ENCODE peak calls at places on chromosomes 13 and 19, in six cellular contexts. D is stimulated activated CD4-positive, alpha-beta T cell treated with anti-CD3 and anti-CD28 coated beads, Interleukin-4, amount 100 ng/mL, for 48 hours; I is frontal cortex; W is transverse colon; Q is mammary epithelial cell; M is activated CD4-positive, alpha-beta memory T cell treated with anti-CD3 and anti-CD28 coated beads, Interleukin-2, amount 10 ng/mL, durations not matched to agents 7 days and 5 days. H is an unnamed sample.

GRCh38 chr13:42575938-42576337 is 2.0 kb downstream of the TNFSF11 start:
- DNase-seq in D (no peak), I (no peak), W (no peak), Q (no peak), M (no peak), H (no peak)

GRCh38 chr13:106636492-106636891 is 68.6 kb upstream of the ARGLU1 start:
- DNase-seq in D (no peak), I (no peak), W (no peak), Q (no peak), M (no peak), H (no peak)

GRCh38 chr19:19602136-19602712 is 16.3 kb downstream of the PBX4 start:
- DNase-seq in D (no peak), I (no peak), W (no peak), Q (no peak), M (peak; percentile 39), H (peak; percentile 59)

GRCh38 chr19:34972163-34972705 is 8.2 kb upstream of the ZNF792 start:
- DNase-seq in D (no peak), I (no peak), W (no peak), Q (no peak), M (no peak), H (no peak)

GRCh38 chr13:90867336-90867683 is 480.2 kb upstream of the MIR17HG start:
- DNase-seq in D (peak; percentile 8), I (no peak), W (peak; percentile 63), Q (peak; percentile 62), M (no peak), H (peak; percentile 77)

GRCh38 chr19:35266904-35267817 is 1.6 kb upstream of the USF2 start:
- DNase-seq in D (peak; percentile 21), I (peak; percentile 66), W (peak; percentile 61), Q (no peak), M (peak; percentile 46), H (no peak)

GRCh38 chr19:45817725-45818301 is 2.7 kb upstream of the RSPH6A start:
- DNase-seq in D (no peak), I (no peak), W (no peak), Q (peak; percentile 53), M (no peak), H (peak; percentile 22)

GRCh38 chr19:19820774-19821315 is 705 bp downstream of the ZNF506 start:
- DNase-seq in D (no peak), I (no peak), W (no peak), Q (peak; percentile 1), M (no peak), H (no peak)

GRCh38 chr13:63307239-63307638 is 1891.6 kb upstream of the PCDH20 start:
- DNase-seq in D (no peak), I (no peak), W (no peak), Q (no peak), M (no peak), H (no peak)

GRCh38 chr13:99542788-99543406 is 41.6 kb downstream of the TM9SF2 start:
- DNase-seq in D (peak; percentile 22), I (no peak), W (peak; percentile 17), Q (no peak), M (peak; percentile 69), H (no peak)

GRCh38 chr13:30816733-30817132 is 81.4 kb downstream of the ALOX5AP start:
- DNase-seq in D (no peak), I (no peak), W (no peak), Q (no peak), M (no peak), H (no peak)

GRCh38 chr13:76812971-76813691 is 73.1 kb downstream of the KCTD12 start:
- DNase-seq in D (no peak), I (no peak), W (no peak), Q (no peak), M (no peak), H (no peak)

GRCh38 chr13:114134111-114134943 is 1.9 kb upstream of the RASA3 start:
- DNase-seq in D (no peak), I (no peak), W (no peak), Q (no peak), M (peak; percentile 45), H (no peak)

GRCh38 chr13:73481265-73481664 is 422.5 kb downstream of the KLF5 start:
- DNase-seq in D (no peak), I (no peak), W (no peak), Q (no peak), M (no peak), H (no peak)

GRCh38 chr19:11405846-11406643 is 13.1 kb downstream of the RGL3 start:
- DNase-seq in D (peak; percentile 33), I (no peak), W (no peak), Q (peak; percentile 24), M (no peak), H (no peak)

GRCh38 chr19:3683866-3684816 is 16.1 kb downstream of the PIP5K1C start:
- DNase-seq in D (no peak), I (no peak), W (no peak), Q (no peak), M (no peak), H (no peak)